ENCODE peak calls at places on chromosomes 13 and 19, in ten cellular contexts. N is lung microvascular endothelial cell; P is stimulated activated CD4-positive, alpha-beta T cell treated with anti-CD3 and anti-CD28 coated beads, Interleukin-4, amount 100 ng/mL, for 1 hour; R is colonic mucosa; X is NCI-H187 treated with DMSO at 0.1 percent for 48 hours; C is fibroblast of lung; L is GM23248; H is CD8-positive, alpha-beta memory T cell; O is activated naive CD4-positive, alpha-beta T cell; G is NCI-H1417. B is an unnamed sample.

GRCh38 chr13:105147481-105147880 is 1388.0 kb downstream of the EFNB2 start:
- DNase-seq in O (no peak), C (peak; percentile 11), L (no peak), P (no peak), R (no peak), X (no peak), N (no peak), G (no peak), H (no peak), B (no peak)

GRCh38 chr19:17236414-17236716 is 9.4 kb downstream of the NR2F6 start:
- DNase-seq in P (no peak), L (no peak), R (peak; percentile 68), C (no peak), G (no peak), H (no peak), N (no peak), X (no peak), O (no peak), B (no peak)

GRCh38 chr13:73556902-73557301 is 498.1 kb downstream of the KLF5 start:
- DNase-seq in N (no peak), R (no peak), P (no peak), L (no peak), X (no peak), O (no peak), G (no peak), C (peak; percentile 46), H (no peak), B (no peak)

GRCh38 chr13:109156181-109156935 is 526.9 kb downstream of the MYO16 start:
- DNase-seq in O (no peak), C (peak; percentile 93), N (peak; percentile 43), X (no peak), L (peak; percentile 80), H (no peak), G (no peak), R (no peak), P (no peak), B (no peak)

GRCh38 chr13:99614465-99614885 is 113.2 kb downstream of the TM9SF2 start:
- DNase-seq in P (no peak), O (no peak), C (no peak), X (no peak), N (peak; percentile 47), R (no peak), G (no peak), L (no peak), H (no peak), B (no peak)

GRCh38 chr13:99985243-99985874 is 3.8 kb downstream of the ZIC2 start:
- DNase-seq in N (no peak), H (no peak), G (peak; percentile 87), R (no peak), C (no peak), P (no peak), L (no peak), O (no peak), X (no peak), B (no peak)

GRCh38 chr13:33845572-33846305 is 27.8 kb downstream of the RFC3 start:
- DNase-seq in G (no peak), X (no peak), N (peak; percentile 13), P (no peak), C (no peak), O (no peak), L (no peak), H (no peak), R (no peak), B (no peak)

GRCh38 chr13:95002968-95003813 is 290.8 kb upstream of the SOX21 start:
- DNase-seq in O (no peak), L (no peak), G (peak; percentile 98), C (no peak), H (no peak), P (no peak), R (no peak), N (peak; percentile 4), X (peak; percentile 96), B (no peak)

GRCh38 chr19:8877854-8878705 is 45.9 kb downstream of the MBD3L1 start:
- DNase-seq in H (no peak), X (no peak), O (no peak), R (no peak), N (no peak), P (no peak), C (no peak), G (peak; percentile 4), L (no peak), B (no peak)

GRCh38 chr19:50277966-50278580 is 51.1 kb downstream of the KCNC3 start:
- DNase-seq in C (no peak), L (no peak), G (no peak), P (no peak), H (peak; percentile 15), X (no peak), N (no peak), R (no peak), O (no peak), B (no peak)

GRCh38 chr19:21109116-21109515 is 27.1 kb downstream of the ZNF714 start:
- DNase-seq in C (peak; percentile 63), L (peak; percentile 67), X (no peak), G (no peak), R (no peak), P (no peak), O (no peak), H (no peak), N (peak; percentile 31), B (no peak)

GRCh38 chr19:34220472-34221063 is 33.8 kb upstream of the GARRE1 start:
- DNase-seq in N (peak; percentile 80), O (peak; percentile 7), X (no peak), H (peak; percentile 63), R (peak; percentile 75), P (peak; percentile 57), L (peak; percentile 72), C (peak; percentile 50), G (peak; percentile 73), B (peak; percentile 21)

GRCh38 chr19:16609511-16609910 is 18.5 kb downstream of the MED26 start:
- DNase-seq in N (no peak), P (no peak), L (no peak), O (no peak), X (no peak), R (no peak), H (no peak), G (no peak), C (no peak), B (no peak)